ENCODE peak calls at places on chromosomes 5 and 9, in nine cellular contexts. R is non-pigmented ciliary epithelial cell; Z is EL; E is left colon; N is activated naive CD8-positive, alpha-beta T cell treated with anti-CD3 and anti-CD28 coated beads, Interleukin-2, amount 50 U/mL, for 24 hours; F is Karpas-422; Y is germinal center; H is astrocyte of the spinal cord; V is T-helper 2 cell. W is an unnamed sample.

GRCh38 chr5:176407456-176408244 is 8.7 kb downstream of the CLTB start:
- DNase-seq in E (no peak), N (no peak), R (no peak), Z (no peak), F (no peak), H (no peak), V (no peak), Y (no peak), W (no peak)

GRCh38 chr5:79787448-79787847 is 97.8 kb downstream of the CMYA5 start:
- DNase-seq in E (no peak), Z (no peak), V (no peak), Y (no peak), R (no peak), H (no peak), N (no peak), F (no peak), W (no peak)

GRCh38 chr5:140556438-140556837 is 835 bp downstream of the SRA1 start:
- DNase-seq in Y (no peak), H (no peak), N (no peak), F (peak), R (no peak), Z (no peak), E (no peak), V (no peak), W (no peak)

GRCh38 chr5:172235827-172236749 is 42.1 kb downstream of the EFCAB9 start:
- DNase-seq in N (no peak), E (peak), Y (no peak), R (no peak), Z (peak), F (no peak), H (no peak), V (no peak), W (no peak)

GRCh38 chr9:6106576-6107339 is 91.3 kb upstream of the RANBP6 start:
- DNase-seq in Y (no peak), H (no peak), E (no peak), R (no peak), N (no peak), Z (peak), V (no peak), F (peak), W (no peak)

GRCh38 chr5:72463499-72464052 is 43.6 kb downstream of the ZNF366 start:
- DNase-seq in V (no peak), E (no peak), Y (no peak), N (no peak), H (no peak), Z (no peak), R (no peak), F (no peak), W (no peak)

GRCh38 chr9:91056917-91057316 is 255.3 kb downstream of the SYK start:
- DNase-seq in R (no peak), H (peak), Z (peak), N (no peak), F (no peak), Y (no peak), V (no peak), E (no peak), W (no peak)

GRCh38 chr5:59246470-59247250 is 646.9 kb downstream of the PDE4D start:
- DNase-seq in Y (no peak), Z (peak), N (no peak), E (no peak), F (no peak), R (no peak), V (no peak), H (peak), W (no peak)

GRCh38 chr5:17147225-17148120 is 70.0 kb upstream of the BASP1 start:
- DNase-seq in V (no peak), E (no peak), Y (no peak), H (no peak), N (no peak), F (no peak), R (no peak), Z (no peak), W (no peak)

GRCh38 chr9:107933042-107933441 is 443.5 kb upstream of the KLF4 start:
- DNase-seq in R (no peak), V (no peak), E (no peak), Y (no peak), N (no peak), H (peak), F (no peak), Z (peak), W (no peak)

GRCh38 chr5:7927466-7928375 is 58.8 kb downstream of the MTRR start:
- DNase-seq in N (peak), Z (peak), F (peak), R (peak), E (peak), Y (peak), V (peak), H (peak), W (peak)

GRCh38 chr9:89359018-89359417 is 40.7 kb downstream of the SECISBP2 start:
- DNase-seq in R (no peak), Y (no peak), N (no peak), E (no peak), V (no peak), F (no peak), H (peak), Z (no peak), W (no peak)

GRCh38 chr5:12566441-12566840 is 662.2 kb upstream of the CTNND2 start:
- DNase-seq in Y (no peak), Z (no peak), R (no peak), N (no peak), V (no peak), F (no peak), H (peak), E (no peak), W (peak)

GRCh38 chr9:101904845-101905244 is 166.4 kb upstream of the GRIN3A start:
- DNase-seq in Z (no peak), H (no peak), V (no peak), E (no peak), N (no peak), Y (no peak), F (no peak), R (no peak), W (no peak)

GRCh38 chr9:242461-243080 is 27.9 kb downstream of the DOCK8 start:
- DNase-seq in Y (no peak), Z (no peak), F (no peak), V (no peak), R (no peak), H (no peak), N (no peak), E (no peak), W (no peak)

GRCh38 chr9:133060417-133060841 is 1.4 kb upstream of the CEL start:
- DNase-seq in Z (no peak), V (no peak), E (no peak), Y (no peak), N (no peak), F (no peak), H (no peak), R (no peak), W (no peak)

GRCh38 chr9:12813960-12814876 is 39.4 kb downstream of the LURAP1L start:
- DNase-seq in E (peak), Z (peak), F (no peak), Y (no peak), R (peak), V (no peak), H (peak), N (no peak), W (peak)

GRCh38 chr5:126757713-126758357 is 19.1 kb upstream of the LMNB1 start:
- DNase-seq in Y (no peak), E (no peak), H (no peak), N (no peak), R (no peak), Z (no peak), F (no peak), V (no peak), W (no peak)

GRCh38 chr5:168570490-168571328 is 8.5 kb downstream of the PANK3 start:
- DNase-seq in N (no peak), E (no peak), F (no peak), H (no peak), Y (no peak), V (no peak), Z (no peak), R (no peak), W (no peak)

GRCh38 chr9:92100237-92100911 is 14.8 kb downstream of the SPTLC1 start:
- DNase-seq in V (no peak), Z (peak), E (no peak), H (peak), F (no peak), Y (no peak), N (no peak), R (peak), W (peak)

GRCh38 chr5:71924980-71925379 is 182.3 kb upstream of the MAP1B start:
- DNase-seq in R (no peak), H (peak), N (no peak), Y (no peak), E (no peak), F (no peak), V (no peak), Z (peak), W (no peak)

GRCh38 chr5:127088226-127088625 is 14.9 kb upstream of the C5orf63 start:
- DNase-seq in E (no peak), Z (peak), V (no peak), N (no peak), Y (no peak), F (no peak), H (peak), R (peak), W (peak)